ENCODE peak calls at places on chromosomes 12 and 14, in four cellular contexts. One of them, this sample, is unnamed. For H3K4me1, the result is how much of the 10 kb centered on the place peaks cover.

GRCh38 chr12:131281016-131281415 is 327.3 kb downstream of the ADGRD1 start:
- DNase-seq in GM12878: no peak
- DNase-seq in HepG2: no peak
- DNase-seq in H1: no peak
- DNase-seq in this sample: no peak

GRCh38 chr12:115813256-115813655 is 464.2 kb downstream of the MED13L start:
- DNase-seq in GM12878: no peak
- DNase-seq in HepG2: no peak
- DNase-seq in H1: no peak
- DNase-seq in this sample: no peak

GRCh38 chr14:33859306-33859705 is 91.6 kb downstream of the EGLN3 start:
- DNase-seq in GM12878: no peak
- DNase-seq in HepG2: no peak
- DNase-seq in H1: no peak
- DNase-seq in this sample: no peak

GRCh38 chr12:98453070-98453469 is 62.3 kb upstream of the TMPO start:
- DNase-seq in GM12878: no peak
- DNase-seq in HepG2: no peak
- DNase-seq in H1: no peak
- DNase-seq in this sample: no peak

GRCh38 chr12:47763481-47764344 is 5.0 kb upstream of the RAPGEF3 start:
- DNase-seq in GM12878: no peak
- DNase-seq in HepG2: no peak
- DNase-seq in H1: no peak
- DNase-seq in this sample: no peak

GRCh38 chr14:73381379-73382013 is 76.8 kb downstream of the NUMB start:
- DNase-seq in GM12878: no peak
- DNase-seq in HepG2: no peak
- DNase-seq in H1: no peak
- DNase-seq in this sample: no peak

GRCh38 chr12:117300131-117300530 is 61.3 kb downstream of the NOS1 start:
- DNase-seq in GM12878: no peak
- DNase-seq in HepG2: no peak
- DNase-seq in H1: no peak
- DNase-seq in this sample: no peak

GRCh38 chr12:103780093-103780440 is 61.0 kb downstream of the NT5DC3 start:
- DNase-seq in GM12878: no peak
- DNase-seq in HepG2: no peak
- DNase-seq in H1: no peak
- DNase-seq in this sample: no peak

GRCh38 chr14:55281316-55281839 is 10.2 kb downstream of the FBXO34 start:
- DNase-seq in GM12878: no peak
- DNase-seq in HepG2: no peak
- DNase-seq in H1: no peak
- DNase-seq in this sample: no peak

GRCh38 chr14:105209646-105210045 is 28.5 kb upstream of the NUDT14 start:
- DNase-seq in GM12878: no peak
- DNase-seq in HepG2: no peak
- DNase-seq in H1: no peak
- DNase-seq in this sample: no peak

GRCh38 chr14:64253672-64254071 is 40.5 kb downstream of the ESR2 start:
- DNase-seq in GM12878: no peak
- DNase-seq in HepG2: no peak
- DNase-seq in H1: no peak
- DNase-seq in this sample: no peak

GRCh38 chr14:100153560-100153959 is 5.9 kb downstream of the DEGS2 start:
- DNase-seq in GM12878: no peak
- DNase-seq in HepG2: no peak
- DNase-seq in H1: no peak
- DNase-seq in this sample: no peak

GRCh38 chr12:112208511-112208910 is 83.2 kb downstream of the TRAFD1 start:
- DNase-seq in GM12878: no peak
- DNase-seq in HepG2: no peak
- DNase-seq in H1: no peak
- DNase-seq in this sample: no peak

GRCh38 chr14:102525213-102526143 is 15.9 kb upstream of the ANKRD9 start:
- DNase-seq in GM12878: peak
- DNase-seq in HepG2: peak
- DNase-seq in H1: no peak
- DNase-seq in this sample: no peak

GRCh38 chr12:108699955-108700563 is 31.3 kb downstream of the CORO1C start:
- DNase-seq in GM12878: no peak
- DNase-seq in HepG2: no peak
- DNase-seq in H1: no peak
- DNase-seq in this sample: no peak

GRCh38 chr12:104673294-104674062 is 216.7 kb downstream of the CHST11 start:
- DNase-seq in GM12878: no peak
- DNase-seq in HepG2: no peak
- DNase-seq in H1: no peak
- DNase-seq in this sample: no peak

GRCh38 chr14:104787736-104788532 is 7.6 kb downstream of the AKT1 start:
- DNase-seq in GM12878: no peak
- DNase-seq in HepG2: no peak
- DNase-seq in H1: no peak
- DNase-seq in this sample: no peak

GRCh38 chr12:88538250-88538649 is 42.0 kb downstream of the KITLG start:
- DNase-seq in GM12878: no peak
- DNase-seq in HepG2: no peak
- DNase-seq in H1: no peak
- DNase-seq in this sample: no peak

GRCh38 chr12:119227292-119227691 is 48.6 kb downstream of the HSPB8 start:
- DNase-seq in GM12878: no peak
- DNase-seq in HepG2: no peak
- DNase-seq in H1: no peak
- DNase-seq in this sample: no peak

GRCh38 chr12:26700430-26700829 is 132.6 kb downstream of the ITPR2 start:
- DNase-seq in GM12878: no peak
- DNase-seq in HepG2: no peak
- DNase-seq in H1: no peak
- DNase-seq in this sample: no peak

GRCh38 chr12:26698186-26698585 is 134.8 kb downstream of the ITPR2 start:
- DNase-seq in GM12878: no peak
- DNase-seq in HepG2: no peak
- DNase-seq in H1: no peak
- DNase-seq in this sample: no peak

GRCh38 chr12:26697217-26697616 is 135.8 kb downstream of the ITPR2 start:
- DNase-seq in GM12878: no peak
- DNase-seq in HepG2: no peak
- DNase-seq in H1: no peak
- DNase-seq in this sample: no peak

GRCh38 chr12:26701604-26702215 is 131.3 kb downstream of the ITPR2 start:
- DNase-seq in GM12878: no peak
- DNase-seq in HepG2: peak
- DNase-seq in H1: no peak
- DNase-seq in this sample: peak

GRCh38 chr12:26699237-26699636 is 133.8 kb downstream of the ITPR2 start:
- DNase-seq in GM12878: no peak
- DNase-seq in HepG2: no peak
- DNase-seq in H1: no peak
- DNase-seq in this sample: no peak
- TF ChIP-seq SUZ12 in GM12878: no peak
- TF ChIP-seq SUZ12 in HepG2: no peak
- TF ChIP-seq SUZ12 in H1: no peak
- TF ChIP-seq SUZ12 in this sample: no peak

GRCh38 chr14:97692084-97692483 is 894.9 kb downstream of the VRK1 start:
- DNase-seq in GM12878: no peak
- DNase-seq in HepG2: no peak
- DNase-seq in H1: no peak
- DNase-seq in this sample: no peak
- TF ChIP-seq YY1 in GM12878: no peak
- TF ChIP-seq YY1 in HepG2: no peak
- TF ChIP-seq YY1 in H1: no peak
- TF ChIP-seq YY1 in this sample: no peak

GRCh38 chr14:58275527-58276190 is 22.7 kb upstream of the ARID4A start:
- DNase-seq in GM12878: no peak
- DNase-seq in HepG2: no peak
- DNase-seq in H1: no peak
- DNase-seq in this sample: no peak
- H3K4me1 ChIP-seq in GM12878: under half
- H3K4me1 ChIP-seq in HepG2: half or more
- H3K4me1 ChIP-seq in H1: under half
- H3K4me1 ChIP-seq in this sample: under half

GRCh38 chr14:23077962-23078361 is 17.0 kb downstream of the ACIN1 start:
- DNase-seq in GM12878: no peak
- DNase-seq in HepG2: no peak
- DNase-seq in H1: no peak
- DNase-seq in this sample: no peak

GRCh38 chr14:23076785-23077408 is 18.0 kb downstream of the ACIN1 start:
- DNase-seq in GM12878: no peak
- DNase-seq in HepG2: peak
- DNase-seq in H1: no peak
- DNase-seq in this sample: no peak

GRCh38 chr14:23080474-23080873 is 14.5 kb downstream of the ACIN1 start:
- DNase-seq in GM12878: no peak
- DNase-seq in HepG2: no peak
- DNase-seq in H1: no peak
- DNase-seq in this sample: no peak

GRCh38 chr14:23079716-23080115 is 15.2 kb downstream of the ACIN1 start:
- DNase-seq in GM12878: no peak
- DNase-seq in HepG2: no peak
- DNase-seq in H1: no peak
- DNase-seq in this sample: no peak

GRCh38 chr14:23078692-23079116 is 16.2 kb downstream of the ACIN1 start:
- DNase-seq in GM12878: no peak
- DNase-seq in HepG2: peak
- DNase-seq in H1: no peak
- DNase-seq in this sample: no peak
- TF ChIP-seq SUZ12 in GM12878: no peak
- TF ChIP-seq SUZ12 in HepG2: no peak
- TF ChIP-seq SUZ12 in H1: no peak
- TF ChIP-seq SUZ12 in this sample: no peak

GRCh38 chr12:49403887-49404517 is 36.7 kb downstream of the SPATS2 start:
- DNase-seq in GM12878: no peak
- DNase-seq in HepG2: no peak
- DNase-seq in H1: no peak
- DNase-seq in this sample: no peak
- TF ChIP-seq YY1 in GM12878: no peak
- TF ChIP-seq YY1 in HepG2: no peak
- TF ChIP-seq YY1 in H1: no peak
- TF ChIP-seq YY1 in this sample: no peak